ENCODE peak calls at places on chromosomes 7 and 10, in eight cellular contexts. O, M, B, Y, I, K, J and T are unnamed samples. For H3K4me1, the result is how much of the 10 kb centered on the place peaks cover.

GRCh38 chr10:5683065-5683464 is 1.6 kb upstream of the TASOR2 start:
- ATAC-seq in O (no peak), M (no peak), B (no peak), Y (no peak), I (no peak), K (no peak), J (no peak), T (no peak)

GRCh38 chr10:102888048-102888447 is 18.8 kb downstream of the AS3MT start:
- ATAC-seq in O (no peak), M (no peak), B (no peak), Y (no peak), I (no peak), K (no peak), J (no peak), T (no peak)

GRCh38 chr10:22245567-22245966 is 27.8 kb upstream of the EBLN1 start:
- ATAC-seq in O (no peak), M (peak), B (no peak), Y (no peak), I (no peak), K (no peak), J (peak), T (no peak)

GRCh38 chr7:79620291-79620690 is 166.8 kb upstream of the MAGI2 start:
- ATAC-seq in O (no peak), M (no peak), B (no peak), Y (peak), I (no peak), K (no peak), J (peak), T (no peak)

GRCh38 chr7:50156746-50157145 is 63.7 kb upstream of the ZPBP start:
- ATAC-seq in O (no peak), M (no peak), B (no peak), Y (no peak), I (no peak), K (no peak), J (no peak), T (no peak)

GRCh38 chr7:70325509-70326101 is 727.3 kb downstream of the AUTS2 start:
- ATAC-seq in O (peak), M (no peak), B (peak), Y (no peak), I (peak), K (no peak), J (no peak), T (peak)

GRCh38 chr10:51894752-51895151 is 195.4 kb upstream of the CSTF2T start:
- ATAC-seq in O (peak), M (no peak), B (peak), Y (no peak), I (no peak), K (no peak), J (peak), T (peak)

GRCh38 chr7:47452715-47453092 is 129.2 kb downstream of the TNS3 start:
- ATAC-seq in O (no peak), M (peak), B (no peak), Y (no peak), I (no peak), K (no peak), J (peak), T (no peak)

GRCh38 chr7:100887186-100887954 is 2.1 kb downstream of the UFSP1 start:
- ATAC-seq in O (no peak), M (no peak), B (no peak), Y (no peak), I (peak), K (no peak), J (no peak), T (no peak)

GRCh38 chr7:99622596-99622995 is 5.8 kb downstream of the ZSCAN25 start:
- ATAC-seq in O (no peak), M (no peak), B (no peak), Y (no peak), I (no peak), K (no peak), J (no peak), T (no peak)

GRCh38 chr7:16244469-16244868 is 176.9 kb downstream of the CRPPA start:
- ATAC-seq in O (no peak), M (no peak), B (no peak), Y (no peak), I (no peak), K (no peak), J (no peak), T (no peak)

GRCh38 chr10:4781955-4782354 is 44.1 kb upstream of the AKR1E2 start:
- ATAC-seq in O (no peak), M (no peak), B (no peak), Y (no peak), I (no peak), K (no peak), J (no peak), T (no peak)

GRCh38 chr7:73387221-73387828 is 46.3 kb upstream of the FZD9 start:
- ATAC-seq in O (no peak), M (no peak), B (no peak), Y (no peak), I (no peak), K (no peak), J (no peak), T (no peak)

GRCh38 chr7:26157520-26158105 is 5.6 kb downstream of the NFE2L3 start:
- ATAC-seq in O (no peak), M (no peak), B (no peak), Y (peak), I (no peak), K (no peak), J (no peak), T (no peak)
- H3K4me1 ChIP-seq in O (under half), M (under half), B (under half), Y (half or more), I (under half), K (under half), J (under half), T (under half)

GRCh38 chr10:70477661-70478162 is 855 bp upstream of the PALD1 start:
- ATAC-seq in O (no peak), M (peak), B (peak), Y (peak), I (peak), K (peak), J (peak), T (peak)
- H3K4me3 ChIP-seq in O (no peak), M (peak), B (peak), Y (peak), I (peak), K (peak), J (peak), T (peak)

DNA sequence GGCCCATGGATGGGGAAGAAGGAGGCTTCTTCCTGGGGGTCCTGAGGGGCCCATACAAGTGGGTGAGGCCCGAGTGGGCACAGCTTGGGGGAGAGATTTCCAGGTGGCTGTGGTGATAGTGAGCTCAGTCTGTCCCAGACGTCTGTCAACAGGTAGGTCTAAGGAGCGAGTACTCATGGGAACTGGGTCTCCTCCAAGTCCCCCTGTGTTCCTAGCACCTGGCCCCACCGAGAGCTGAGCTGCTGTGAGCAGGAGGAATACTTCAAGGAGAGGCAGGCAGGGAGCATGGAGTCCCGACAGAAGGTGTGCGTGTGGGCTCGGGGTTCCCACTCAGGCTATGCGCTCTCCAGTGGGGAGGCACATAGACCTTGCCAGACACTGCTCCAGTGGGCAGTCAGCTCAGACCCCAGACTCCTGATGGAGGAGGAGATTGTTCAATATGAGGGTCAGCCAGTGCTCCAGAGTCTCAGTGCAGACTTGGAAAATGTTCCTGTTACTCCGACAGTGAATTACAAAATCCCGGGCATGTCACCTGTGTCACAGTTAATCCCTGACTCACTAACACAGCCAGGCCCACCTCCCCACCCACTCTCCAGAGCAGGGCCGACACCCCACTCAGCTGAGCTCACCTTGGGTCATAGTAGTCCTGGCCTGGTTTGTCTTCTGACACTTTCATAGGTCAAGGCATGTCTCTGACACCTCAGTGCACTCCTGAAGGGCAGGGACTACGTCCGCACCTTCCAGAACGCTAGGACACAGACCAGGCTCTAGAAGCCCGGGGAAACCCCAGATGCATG is 28.2 kb upstream of the C10orf53 start:
- ATAC-seq in O (no peak), M (no peak), B (no peak), Y (no peak), I (no peak), K (no peak), J (no peak), T (no peak)
- H3K4me1 ChIP-seq in O (under half), M (under half), B (under half), Y (under half), I (under half), K (under half), J (under half), T (under half)

DNA sequence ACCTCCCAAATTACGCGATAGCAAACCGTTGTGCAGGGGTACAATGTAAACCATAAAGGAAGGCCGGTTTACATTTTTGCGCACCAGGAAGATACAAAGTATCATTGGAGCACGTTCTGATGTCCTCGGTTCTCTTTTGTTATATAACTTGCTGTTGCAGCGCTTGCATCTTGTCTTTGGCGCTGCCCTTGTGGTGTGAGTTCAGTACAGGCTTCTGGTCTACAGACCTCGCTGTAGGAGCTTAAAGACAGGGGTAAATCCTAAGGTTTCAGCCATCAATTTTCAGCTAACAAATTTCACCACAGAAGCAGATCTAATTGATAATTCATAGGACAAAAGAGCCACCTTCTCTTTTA is 1.5 kb upstream of the MKX start:
- ATAC-seq in O (no peak), M (no peak), B (no peak), Y (no peak), I (no peak), K (no peak), J (no peak), T (no peak)
- H3K4me3 ChIP-seq in O (no peak), M (no peak), B (no peak), Y (no peak), I (no peak), K (no peak), J (no peak), T (no peak)

GRCh38 chr10:1166828-1167275 is 110.7 kb downstream of the WDR37 start:
- ATAC-seq in O (no peak), M (no peak), B (no peak), Y (no peak), I (no peak), K (no peak), J (no peak), T (no peak)
- H3K4me1 ChIP-seq in O (under half), M (under half), B (under half), Y (under half), I (under half), K (under half), J (under half), T (under half)

GRCh38 chr10:97788552-97789442 is 17.0 kb upstream of the SFRP5 start:
- ATAC-seq in O (no peak), M (peak), B (peak), Y (no peak), I (peak), K (no peak), J (peak), T (no peak)
- H3K4me3 ChIP-seq in O (no peak), M (peak), B (no peak), Y (no peak), I (peak), K (no peak), J (no peak), T (no peak)